ENCODE peak calls at places on chromosomes 2 and 18, in four cellular contexts. A, R, B and I are unnamed samples.

GRCh38 chr2:241007880-241008710 is 9.7 kb downstream of the SNED1 start:
- DNase-seq in A (no peak), R (no peak), B (peak; percentile 17), I (no peak)

GRCh38 chr2:119264781-119265692 is 41.4 kb downstream of the STEAP3 start:
- DNase-seq in A (peak; percentile 68), R (no peak), B (peak; percentile 40), I (peak; percentile 78)

GRCh38 chr18:50315100-50315871 is 27.8 kb upstream of the CXXC1 start:
- DNase-seq in A (no peak), R (no peak), B (no peak), I (no peak)

GRCh38 chr18:79554321-79554720 is 125.3 kb upstream of the CTDP1 start:
- DNase-seq in A (no peak), R (no peak), B (peak; percentile 14), I (no peak)

GRCh38 chr18:24050916-24051255 is 36.3 kb downstream of the TTC39C start:
- DNase-seq in A (no peak), R (no peak), B (no peak), I (no peak)

GRCh38 chr2:11121099-11121822 is 34.0 kb upstream of the SLC66A3 start:
- DNase-seq in A (peak; percentile 44), R (no peak), B (no peak), I (no peak)

GRCh38 chr2:9982248-9982647 is 30.8 kb downstream of the GRHL1 start:
- DNase-seq in A (peak; percentile 35), R (no peak), B (no peak), I (no peak)

GRCh38 chr2:127508621-127509034 is 17.7 kb downstream of the IWS1 start:
- DNase-seq in A (peak; percentile 99), R (no peak), B (peak; percentile 76), I (peak; percentile 94)

GRCh38 chr2:28949190-28949589 is 31.9 kb upstream of the TOGARAM2 start:
- DNase-seq in A (no peak), R (no peak), B (no peak), I (no peak)

GRCh38 chr2:219713110-219713509 is 85.7 kb downstream of the SLC4A3 start:
- DNase-seq in A (peak; percentile 74), R (no peak), B (no peak), I (peak; percentile 27)

GRCh38 chr18:79129120-79129519 is 59.9 kb downstream of the ATP9B start:
- DNase-seq in A (no peak), R (no peak), B (no peak), I (no peak)

GRCh38 chr2:168744844-168745243 is 57.6 kb upstream of the NOSTRIN start:
- DNase-seq in A (no peak), R (no peak), B (no peak), I (peak; percentile 10)

GRCh38 chr2:215880970-215881369 is 132.4 kb downstream of the MREG start:
- DNase-seq in A (peak; percentile 36), R (no peak), B (no peak), I (no peak)

GRCh38 chr2:204608261-204608660 is 63.0 kb downstream of the PARD3B start:
- DNase-seq in A (no peak), R (no peak), B (no peak), I (peak; percentile 12)

GRCh38 chr2:230602562-230603230 is 109.9 kb upstream of the CAB39 start:
- DNase-seq in A (no peak), R (peak; percentile 32), B (no peak), I (no peak)

GRCh38 chr2:226048625-226049024 is 649.1 kb downstream of the NYAP2 start:
- DNase-seq in A (peak; percentile 65), R (no peak), B (no peak), I (no peak)

GRCh38 chr2:113979172-113980128 is 89.6 kb downstream of the ACTR3 start:
- DNase-seq in A (no peak), R (peak; percentile 1), B (no peak), I (no peak)